ENCODE peak calls at places on chromosomes 6 and 20, in five cellular contexts. W is choroid plexus epithelial cell; P is A172; A is GM04504; D is stimulated activated CD4-positive, alpha-beta T cell treated with anti-CD3 and anti-CD28 coated beads, TNF-alpha, amount 100 ng/mL, for 1 hour. R is an unnamed sample.

GRCh38 chr6:138517635-138518034 is 18.3 kb upstream of the NHSL1 start:
- DNase-seq in W (peak; percentile 60), P (no peak), A (no peak), D (peak; percentile 15), R (no peak)

GRCh38 chr20:8557711-8558110 is 425.6 kb downstream of the PLCB1 start:
- DNase-seq in W (peak; percentile 7), P (no peak), A (no peak), D (no peak), R (no peak)

GRCh38 chr6:30322527-30323501 is 3.9 kb upstream of the TRIM39 start:
- DNase-seq in W (peak; percentile 51), P (peak; percentile 81), A (peak; percentile 20), D (no peak), R (no peak)

GRCh38 chr6:150418825-150419594 is 50.2 kb downstream of the IYD start:
- DNase-seq in W (peak; percentile 79), P (peak; percentile 26), A (no peak), D (no peak), R (no peak)

GRCh38 chr6:84825461-84825860 is 61.1 kb upstream of the TBX18 start:
- DNase-seq in W (peak; percentile 89), P (peak; percentile 83), A (no peak), D (no peak), R (peak; percentile 59)

GRCh38 chr20:57785061-57785460 is 75.2 kb upstream of the PMEPA1 start:
- DNase-seq in W (no peak), P (no peak), A (no peak), D (no peak), R (peak; percentile 69)

GRCh38 chr6:2782825-2783187 is 17.6 kb downstream of the WRNIP1 start:
- DNase-seq in W (no peak), P (no peak), A (no peak), D (no peak), R (no peak)

GRCh38 chr6:148296746-148297145 is 45.9 kb upstream of the SASH1 start:
- DNase-seq in W (peak; percentile 59), P (no peak), A (no peak), D (no peak), R (no peak)

GRCh38 chr6:15864033-15864707 is 201.3 kb upstream of the DTNBP1 start:
- DNase-seq in W (no peak), P (no peak), A (no peak), D (no peak), R (no peak)

GRCh38 chr6:42526616-42527015 is 37.2 kb upstream of the UBR2 start:
- DNase-seq in W (no peak), P (no peak), A (no peak), D (no peak), R (no peak)

GRCh38 chr6:121520337-121521163 is 85.1 kb downstream of the GJA1 start:
- DNase-seq in W (peak; percentile 88), P (peak; percentile 62), A (no peak), D (no peak), R (no peak)

GRCh38 chr6:34836008-34836407 is 44.1 kb downstream of the BLTP3A start:
- DNase-seq in W (no peak), P (no peak), A (no peak), D (no peak), R (no peak)

GRCh38 chr20:62117658-62118057 is 4.6 kb upstream of the LSM14B start:
- DNase-seq in W (no peak), P (no peak), A (no peak), D (peak; percentile 44), R (no peak)